ENCODE peak calls at places on chromosomes 3 and 15, in nine cellular contexts. J is T-helper 2 cell, P is T-helper 1 cell, V is EL, K is esophagus squamous epithelium, E is T-cell, A is GM23248, Y is ACHN, F is nephron progenitor cell. S is an unnamed sample.

GRCh38 chr3:161371441-161372320 is at the start of gene SPTSSB:
- DNase-seq in J (peak; percentile 14), E (peak; percentile 29), V (peak; percentile 32), F (peak; percentile 71), K (no peak), P (peak; percentile 21), A (peak; percentile 47), Y (peak; percentile 4), S (peak; percentile 82)

GRCh38 chr15:74631935-74632560 is 16.4 kb downstream of the CLK3 start:
- DNase-seq in F (peak; percentile 76), K (no peak), A (peak; percentile 71), P (peak; percentile 58), V (peak; percentile 49), Y (peak; percentile 39), J (peak; percentile 32), E (peak; percentile 52), S (peak; percentile 90)

GRCh38 chr3:194135806-194136518 is at the start of gene HES1:
- DNase-seq in A (peak; percentile 98), E (peak; percentile 28), K (no peak), P (peak; percentile 90), Y (peak; percentile 94), F (peak; percentile 93), V (peak; percentile 97), J (peak; percentile 11), S (peak; percentile 96)

GRCh38 chr3:53693441-53693840 is 152.8 kb downstream of the CHDH start:
- DNase-seq in F (no peak), Y (no peak), A (no peak), V (no peak), E (no peak), P (no peak), J (no peak), K (no peak), S (no peak)

GRCh38 chr15:68504721-68505090 is 72.7 kb upstream of the ITGA11 start:
- DNase-seq in V (no peak), A (no peak), K (no peak), Y (no peak), E (no peak), P (no peak), J (no peak), F (no peak), S (no peak)

GRCh38 chr3:64693031-64693430 is 5.2 kb upstream of the ADAMTS9 start:
- DNase-seq in K (no peak), P (no peak), Y (no peak), A (no peak), E (no peak), F (no peak), J (no peak), V (no peak), S (no peak)

GRCh38 chr3:135329479-135329878 is 534.4 kb downstream of the EPHB1 start:
- DNase-seq in V (no peak), J (no peak), F (no peak), Y (no peak), A (no peak), E (no peak), P (no peak), K (no peak), S (no peak)

GRCh38 chr3:126827121-126827520 is 123.1 kb downstream of the CHCHD6 start:
- DNase-seq in P (no peak), J (no peak), E (no peak), F (no peak), V (no peak), A (peak; percentile 58), Y (no peak), K (no peak), S (no peak)

GRCh38 chr3:78765671-78766485 is 1001.9 kb downstream of the ROBO1 start:
- DNase-seq in A (no peak), J (no peak), V (peak; percentile 2), P (no peak), K (no peak), E (no peak), F (no peak), Y (no peak), S (no peak)

GRCh38 chr3:196080997-196081833 is 675 bp downstream of the TFRC start:
- DNase-seq in A (peak; percentile 75), K (no peak), J (peak; percentile 45), V (peak; percentile 61), E (peak; percentile 22), Y (peak; percentile 49), P (peak; percentile 61), F (peak; percentile 60), S (peak; percentile 81)

GRCh38 chr3:197028711-197029510 is 706 bp downstream of the MELTF start:
- DNase-seq in P (no peak), A (peak; percentile 41), Y (peak; percentile 12), V (peak; percentile 31), F (peak; percentile 41), E (no peak), J (no peak), K (no peak), S (peak; percentile 79)

GRCh38 chr15:78045189-78045588 is 32.3 kb downstream of the TBC1D2B start:
- DNase-seq in E (no peak), P (no peak), V (no peak), J (no peak), A (no peak), F (no peak), Y (no peak), K (no peak), S (no peak)

GRCh38 chr15:53389271-53389670 is 370.2 kb downstream of the WDR72 start:
- DNase-seq in K (no peak), V (no peak), A (no peak), P (no peak), E (no peak), F (no peak), J (no peak), Y (no peak), S (no peak)

GRCh38 chr15:64532921-64533320 is 72.5 kb downstream of the ZNF609 start:
- DNase-seq in J (no peak), P (peak; percentile 22), Y (no peak), K (no peak), F (no peak), V (no peak), A (no peak), E (no peak), S (no peak)

GRCh38 chr15:94237903-94238302 is 6.5 kb downstream of the MCTP2 start:
- DNase-seq in A (no peak), K (no peak), E (no peak), J (no peak), F (no peak), P (no peak), V (no peak), Y (no peak), S (no peak)

GRCh38 chr3:188624384-188624783 is 470.4 kb downstream of the LPP start:
- DNase-seq in K (no peak), A (no peak), V (peak; percentile 57), E (no peak), J (no peak), P (no peak), Y (no peak), F (no peak), S (no peak)

GRCh38 chr3:112649478-112649735 is 8.5 kb upstream of the CCDC80 start:
- DNase-seq in V (peak; percentile 89), J (no peak), A (peak; percentile 94), F (no peak), E (no peak), P (no peak), K (no peak), Y (no peak), S (no peak)

GRCh38 chr3:117399311-117400068 is 689.9 kb downstream of the TUSC7 start:
- DNase-seq in E (no peak), Y (no peak), P (no peak), A (peak; percentile 60), F (no peak), V (peak; percentile 47), J (no peak), K (no peak), S (no peak)

GRCh38 chr3:120093923-120094775 is at the start of gene GSK3B:
- DNase-seq in V (peak; percentile 85), P (peak; percentile 100), F (peak; percentile 99), E (peak; percentile 99), J (peak; percentile 98), K (peak; percentile 99), Y (no peak), A (peak; percentile 88), S (peak; percentile 94)

GRCh38 chr15:34890424-34890823 is 79.1 kb downstream of the AQR start:
- DNase-seq in E (no peak), F (no peak), J (no peak), V (peak; percentile 18), A (peak; percentile 22), P (no peak), Y (no peak), K (no peak), S (no peak)